ENCODE peak calls at places on chromosomes 16 and 17, in five cellular contexts. J is H9, W is H1, B is mesenchymal stem cell, Y is trophoblast cell. S is an unnamed sample.

GRCh38 chr16:49532243-49532870 is 158.8 kb downstream of the C16orf78 start:
- DNase-seq in J (no peak), W (no peak), B (no peak), Y (no peak), S (no peak)

GRCh38 chr16:3641801-3642396 is 12.6 kb upstream of the DNASE1 start:
- DNase-seq in J (no peak), W (peak; percentile 34), B (no peak), Y (no peak), S (no peak)

GRCh38 chr16:53626161-53626560 is 77.5 kb downstream of the RPGRIP1L start:
- DNase-seq in J (no peak), W (no peak), B (no peak), Y (no peak), S (no peak)

GRCh38 chr17:2056221-2057129 is 1.6 kb downstream of the HIC1 start:
- DNase-seq in J (peak; percentile 81), W (peak; percentile 68), B (peak; percentile 78), Y (peak; percentile 69), S (no peak)

GRCh38 chr16:67186550-67186950 is 2.8 kb upstream of the MATCAP1 start:
- DNase-seq in J (no peak), W (no peak), B (no peak), Y (peak; percentile 90), S (no peak)

GRCh38 chr16:2425008-2425518 is 4.2 kb upstream of the CCNF start:
- DNase-seq in J (no peak), W (no peak), B (no peak), Y (no peak), S (no peak)

GRCh38 chr17:64326420-64327054 is 63.5 kb upstream of the TEX2 start:
- DNase-seq in J (no peak), W (no peak), B (peak; percentile 29), Y (no peak), S (no peak)

GRCh38 chr17:2090804-2091534 is 36.1 kb downstream of the HIC1 start:
- DNase-seq in J (peak; percentile 81), W (peak; percentile 58), B (peak; percentile 97), Y (peak; percentile 82), S (peak; percentile 30)

GRCh38 chr17:37884516-37884915 is 39.7 kb upstream of the TBC1D3K start:
- DNase-seq in J (no peak), W (no peak), B (no peak), Y (no peak), S (no peak)

GRCh38 chr17:49851387-49852291 is 3.8 kb upstream of the TAC4 start:
- DNase-seq in J (peak; percentile 86), W (peak; percentile 95), B (peak; percentile 61), Y (peak; percentile 54), S (peak; percentile 72)

GRCh38 chr16:70697601-70698170 is 11.8 kb upstream of the MTSS2 start:
- DNase-seq in J (no peak), W (no peak), B (peak; percentile 55), Y (no peak), S (no peak)

GRCh38 chr17:49987681-49988441 is 7.2 kb downstream of the DLX3 start:
- DNase-seq in J (peak; percentile 50), W (peak; percentile 51), B (no peak), Y (no peak), S (no peak)

GRCh38 chr16:67663151-67663876 is 2.6 kb downstream of the PARD6A start:
- DNase-seq in J (peak; percentile 79), W (peak; percentile 88), B (peak; percentile 26), Y (no peak), S (no peak)

GRCh38 chr17:81976332-81977210 is 858 bp upstream of the ASPSCR1 start:
- DNase-seq in J (peak; percentile 81), W (peak; percentile 62), B (peak; percentile 18), Y (peak; percentile 69), S (no peak)

GRCh38 chr16:84571506-84571905 is 46.4 kb downstream of the COTL1 start:
- DNase-seq in J (no peak), W (no peak), B (no peak), Y (no peak), S (no peak)

GRCh38 chr16:65908568-65908967 is 457.9 kb upstream of the CDH5 start:
- DNase-seq in J (peak; percentile 39), W (no peak), B (no peak), Y (no peak), S (peak; percentile 80)

GRCh38 chr16:11800385-11800718 is 3.3 kb upstream of the ZC3H7A start:
- DNase-seq in J (no peak), W (no peak), B (no peak), Y (no peak), S (no peak)

GRCh38 chr17:72116692-72117469 is 3.9 kb upstream of the SOX9 start:
- DNase-seq in J (no peak), W (no peak), B (peak; percentile 51), Y (no peak), S (no peak)

GRCh38 chr16:29899516-29900101 is at the start of gene SEZ6L2:
- DNase-seq in J (peak; percentile 96), W (peak; percentile 95), B (peak; percentile 97), Y (peak; percentile 16), S (peak; percentile 84)

GRCh38 chr16:88922114-88922825 is 54.7 kb downstream of the CBFA2T3 start:
- DNase-seq in J (peak; percentile 85), W (peak; percentile 67), B (no peak), Y (no peak), S (no peak)

GRCh38 chr16:71254832-71255560 is 24.5 kb upstream of the HYDIN start:
- DNase-seq in J (no peak), W (no peak), B (no peak), Y (no peak), S (no peak)

GRCh38 chr16:85767569-85767968 is 16.7 kb upstream of the C16orf74 start:
- DNase-seq in J (no peak), W (no peak), B (peak; percentile 90), Y (peak; percentile 48), S (no peak)

GRCh38 chr16:85768225-85768624 is 17.3 kb upstream of the C16orf74 start:
- DNase-seq in J (no peak), W (no peak), B (no peak), Y (no peak), S (no peak)

GRCh38 chr16:85765273-85765672 is 14.4 kb upstream of the C16orf74 start:
- DNase-seq in J (no peak), W (no peak), B (no peak), Y (no peak), S (no peak)

GRCh38 chr16:85763616-85764015 is 12.7 kb upstream of the C16orf74 start:
- DNase-seq in J (no peak), W (no peak), B (no peak), Y (no peak), S (no peak)

DNA sequence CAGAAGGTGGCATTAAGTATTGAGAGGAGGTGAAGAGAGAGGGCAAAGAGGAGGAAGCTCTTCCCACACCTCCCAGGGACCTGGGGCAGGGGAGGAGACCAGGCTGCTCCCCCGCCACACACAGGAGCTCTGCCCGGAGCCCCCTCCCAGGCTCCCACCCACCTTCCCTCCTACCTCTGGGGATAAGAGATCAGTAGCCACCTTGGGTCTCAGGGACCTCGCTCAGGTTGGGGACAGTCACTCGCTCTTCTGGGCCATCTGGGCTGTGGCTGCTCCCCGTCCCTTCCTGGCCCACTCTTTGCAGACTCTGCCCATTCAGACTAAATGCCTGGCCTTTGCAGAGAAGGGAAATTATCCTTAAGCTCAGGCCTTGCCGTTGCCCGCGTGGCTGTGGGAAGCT is 14.9 kb upstream of the C16orf74 start:
- DNase-seq in J (no peak), W (no peak), B (no peak), Y (no peak), S (no peak)
- H3K4ac ChIP-seq in J (no peak overlapping the region), W (no peak overlapping the region), B (no peak overlapping the region), Y (no peak overlapping the region), S (no peak overlapping the region)

GRCh38 chr17:61834610-61835009 is 28.7 kb downstream of the BRIP1 start:
- DNase-seq in J (no peak), W (no peak), B (no peak), Y (no peak), S (no peak)

GRCh38 chr17:61837175-61838051 is 25.9 kb downstream of the BRIP1 start:
- DNase-seq in J (no peak), W (no peak), B (peak; percentile 72), Y (peak; percentile 60), S (peak; percentile 27)

GRCh38 chr17:61839300-61839786 is 24.0 kb downstream of the BRIP1 start:
- DNase-seq in J (no peak), W (no peak), B (no peak), Y (no peak), S (no peak)

GRCh38 chr17:61833536-61834203 is 29.7 kb downstream of the BRIP1 start:
- DNase-seq in J (no peak), W (no peak), B (peak; percentile 66), Y (peak; percentile 31), S (no peak)

GRCh38 chr17:61836266-61837174 is 26.8 kb downstream of the BRIP1 start:
- DNase-seq in J (no peak), W (no peak), B (no peak), Y (no peak), S (no peak)
- H2BK5ac ChIP-seq in J (no peak overlapping the region), W (no peak overlapping the region), B (no peak overlapping the region), Y (no peak overlapping the region), S (no peak overlapping the region)

GRCh38 chr16:22692916-22693646 is 120.9 kb upstream of the HS3ST2 start:
- DNase-seq in J (no peak), W (no peak), B (no peak), Y (no peak), S (no peak)
- H2BK12ac ChIP-seq in J (no peak overlapping the region), W (no peak overlapping the region), B (no peak overlapping the region), Y (no peak overlapping the region), S (no peak overlapping the region)

GRCh38 chr16:425082-425718 is at the start of gene RAB11FIP3:
- DNase-seq in J (peak; percentile 85), W (peak; percentile 93), B (peak; percentile 78), Y (peak; percentile 34), S (peak; percentile 84)

GRCh38 chr16:424033-424622 is 1.3 kb upstream of the RAB11FIP3 start:
- DNase-seq in J (no peak), W (no peak), B (peak; percentile 89), Y (no peak), S (no peak)

GRCh38 chr16:425740-426114 is 278 bp downstream of the RAB11FIP3 start:
- DNase-seq in J (no peak), W (no peak), B (peak; percentile 7), Y (no peak), S (no peak)

GRCh38 chr16:426115-426905 is 861 bp downstream of the RAB11FIP3 start:
- DNase-seq in J (no peak), W (peak; percentile 63), B (peak; percentile 26), Y (no peak), S (no peak)

GRCh38 chr16:424623-425081 is 797 bp upstream of the RAB11FIP3 start:
- DNase-seq in J (no peak), W (peak; percentile 78), B (peak; percentile 51), Y (no peak), S (no peak)
- H3K4ac ChIP-seq in J (no peak overlapping the region), W (no peak overlapping the region), B (peak overlapping the region; percentile 71), Y (no peak overlapping the region), S (no peak overlapping the region)

DNA sequence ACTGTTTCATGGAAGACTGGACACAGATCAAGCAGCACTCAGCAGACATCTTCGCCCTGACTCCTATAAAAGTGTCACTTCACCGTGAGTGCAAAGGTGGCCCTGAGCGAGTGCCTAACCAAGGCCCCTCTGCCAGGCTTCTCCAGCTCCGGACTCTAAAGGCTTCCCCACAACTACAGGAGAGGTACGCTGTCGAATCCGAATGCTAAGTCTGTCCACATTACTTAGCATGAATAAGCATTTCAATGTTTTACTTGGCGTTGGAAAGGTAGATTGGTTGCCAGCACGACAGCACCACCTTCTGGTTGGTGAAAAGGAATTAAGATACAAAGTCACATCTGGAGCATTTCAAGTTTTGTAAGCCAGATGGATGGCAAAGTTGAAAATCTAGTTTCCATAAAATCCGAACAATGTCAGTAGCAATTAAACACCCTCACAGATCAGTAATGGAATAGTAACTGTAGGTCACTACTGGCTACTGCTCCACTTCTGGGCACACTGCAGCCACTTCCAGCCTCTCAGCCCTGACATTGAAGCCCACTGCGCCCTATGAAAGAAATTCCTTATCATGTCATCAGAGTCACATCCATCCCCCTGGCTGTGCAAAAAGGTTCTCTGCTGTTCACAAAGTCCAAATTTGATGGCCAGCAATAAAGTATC is 100.9 kb downstream of the PARN start:
- DNase-seq in J (peak; percentile 81), W (peak; percentile 69), B (peak; percentile 86), Y (peak; percentile 75), S (peak; percentile 70)
- H2BK5ac ChIP-seq in J (no peak overlapping the region), W (peak overlapping the region; percentile 10), B (no peak overlapping the region), Y (no peak overlapping the region), S (no peak overlapping the region)